ENCODE peak calls at places on chromosomes 6 and 20, in eight cellular contexts. A, X, D, S, V, L, J and H are unnamed samples.

GRCh38 chr20:53574819-53575218 is 18.8 kb downstream of the ZNF217 start:
- DNase-seq in A (no peak), X (no peak), D (no peak), S (no peak), V (no peak), L (no peak), J (no peak), H (no peak)

GRCh38 chr6:2110504-2110903 is 134.9 kb downstream of the GMDS start:
- DNase-seq in A (no peak), X (peak; percentile 60), D (no peak), S (no peak), V (no peak), L (no peak), J (no peak), H (peak; percentile 29)

GRCh38 chr6:135936606-135937005 is 85.1 kb downstream of the PDE7B start:
- DNase-seq in A (no peak), X (peak; percentile 95), D (no peak), S (no peak), V (no peak), L (no peak), J (peak; percentile 98), H (peak; percentile 94)

GRCh38 chr6:118893095-118893881 is 664 bp upstream of the ASF1A start:
- DNase-seq in A (peak; percentile 63), X (peak; percentile 87), D (no peak), S (no peak), V (peak; percentile 37), L (peak; percentile 67), J (peak; percentile 70), H (peak; percentile 83)

GRCh38 chr6:170279977-170280688 is 10.7 kb downstream of the DLL1 start:
- DNase-seq in A (no peak), X (no peak), D (peak; percentile 65), S (peak; percentile 49), V (no peak), L (no peak), J (peak; percentile 61), H (no peak)

GRCh38 chr20:56788041-56788670 is 159.1 kb downstream of the TFAP2C start:
- DNase-seq in A (no peak), X (peak; percentile 94), D (no peak), S (no peak), V (no peak), L (no peak), J (peak; percentile 99), H (peak; percentile 99)

GRCh38 chr20:6184086-6184485 is 61.3 kb upstream of the FERMT1 start:
- DNase-seq in A (no peak), X (no peak), D (no peak), S (no peak), V (no peak), L (no peak), J (no peak), H (no peak)

GRCh38 chr6:51514396-51515051 is 572.9 kb downstream of the PKHD1 start:
- DNase-seq in A (no peak), X (peak; percentile 32), D (no peak), S (no peak), V (no peak), L (no peak), J (no peak), H (no peak)